ENCODE peak calls at places on chromosomes 11 and 22, in eight cellular contexts. S is IMR-90, B is right lobe of liver, T is ovary, Z is psoas muscle, N is BE2C, L is endodermal cell, I is pancreas. W is an unnamed sample.

GRCh38 chr11:123841189-123841588 is 35.0 kb upstream of the OR6M1 start:
- DNase-seq in S (no peak), B (no peak), T (no peak), Z (no peak), N (no peak), L (no peak), I (no peak), W (peak; percentile 18)

GRCh38 chr22:36817429-36817783 is 571 bp upstream of the PVALB start:
- DNase-seq in S (no peak), B (no peak), T (no peak), Z (no peak), N (no peak), L (peak; percentile 62), I (no peak), W (no peak)

GRCh38 chr11:30322162-30322561 is 742 bp upstream of the ARL14EP start:
- DNase-seq in S (no peak), B (no peak), T (no peak), Z (no peak), N (no peak), L (no peak), I (no peak), W (no peak)

GRCh38 chr11:68525930-68526329 is 65.4 kb downstream of the PPP6R3 start:
- DNase-seq in S (peak; percentile 47), B (no peak), T (no peak), Z (no peak), N (no peak), L (no peak), I (no peak), W (no peak)

GRCh38 chr11:121389651-121390050 is 62.5 kb upstream of the SORL1 start:
- DNase-seq in S (no peak), B (no peak), T (no peak), Z (no peak), N (no peak), L (peak; percentile 63), I (no peak), W (peak; percentile 13)

GRCh38 chr11:103928040-103928555 is 108.3 kb upstream of the DDI1 start:
- DNase-seq in S (no peak), B (no peak), T (no peak), Z (no peak), N (no peak), L (no peak), I (no peak), W (peak; percentile 39)

GRCh38 chr22:36743011-36743410 is 32.9 kb downstream of the IFT27 start:
- DNase-seq in S (no peak), B (no peak), T (no peak), Z (no peak), N (no peak), L (peak; percentile 33), I (no peak), W (no peak)

GRCh38 chr11:81497202-81497804 is 1236.4 kb downstream of the FAM181B start:
- DNase-seq in S (peak; percentile 16), B (no peak), T (no peak), Z (no peak), N (peak; percentile 16), L (peak; percentile 49), I (no peak), W (peak; percentile 27)

GRCh38 chr11:94185387-94186084 is 56.9 kb downstream of the PANX1 start:
- DNase-seq in S (peak; percentile 93), B (no peak), T (no peak), Z (no peak), N (no peak), L (no peak), I (no peak), W (peak; percentile 13)

GRCh38 chr11:127965947-127966668 is 621.2 kb downstream of the ETS1 start:
- DNase-seq in S (peak; percentile 1), B (no peak), T (no peak), Z (no peak), N (no peak), L (no peak), I (no peak), W (peak; percentile 49)

GRCh38 chr11:45025716-45026492 is 75.2 kb upstream of the TP53I11 start:
- DNase-seq in S (peak; percentile 22), B (peak; percentile 64), T (no peak), Z (peak; percentile 85), N (peak; percentile 68), L (peak; percentile 43), I (no peak), W (no peak)

GRCh38 chr11:72781313-72782080 is 12.3 kb downstream of the STARD10 start:
- DNase-seq in S (no peak), B (no peak), T (peak; percentile 59), Z (peak; percentile 67), N (peak; percentile 59), L (peak; percentile 82), I (no peak), W (peak; percentile 67)

DNA sequence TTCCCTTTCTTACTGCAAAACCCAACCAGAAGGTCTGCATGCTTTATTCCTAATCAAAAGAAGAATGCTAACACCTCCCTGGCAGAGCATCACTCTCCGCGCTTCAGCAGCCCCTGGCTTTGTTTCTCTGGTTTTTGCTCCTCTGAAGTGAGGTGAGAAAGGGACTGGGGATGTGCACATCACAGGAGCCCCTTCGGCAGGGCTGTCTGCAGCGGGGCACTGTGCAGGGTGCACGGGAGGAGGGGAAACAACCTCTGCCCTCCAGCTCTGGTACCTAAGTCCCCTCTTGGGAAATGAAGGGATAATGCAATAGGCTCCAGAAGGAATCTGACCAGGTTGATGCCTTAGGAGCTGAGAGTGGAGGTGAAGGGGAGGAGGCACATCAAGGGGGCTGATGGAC is 312.7 kb downstream of the NTM start:
- DNase-seq in S (no peak), B (no peak), T (no peak), Z (no peak), N (no peak), L (no peak), I (no peak), W (no peak)
- H3K27me3 ChIP-seq in S (peaks cover 26% of the 10 kb centered on the region), B (no peaks in the 10 kb centered on the region), T (no peaks in the 10 kb centered on the region), Z (no peaks in the 10 kb centered on the region), N (no peaks in the 10 kb centered on the region), L (peaks cover under 1% of the 10 kb centered on the region), I (no peaks in the 10 kb centered on the region), W (peaks cover 6% of the 10 kb centered on the region)

DNA sequence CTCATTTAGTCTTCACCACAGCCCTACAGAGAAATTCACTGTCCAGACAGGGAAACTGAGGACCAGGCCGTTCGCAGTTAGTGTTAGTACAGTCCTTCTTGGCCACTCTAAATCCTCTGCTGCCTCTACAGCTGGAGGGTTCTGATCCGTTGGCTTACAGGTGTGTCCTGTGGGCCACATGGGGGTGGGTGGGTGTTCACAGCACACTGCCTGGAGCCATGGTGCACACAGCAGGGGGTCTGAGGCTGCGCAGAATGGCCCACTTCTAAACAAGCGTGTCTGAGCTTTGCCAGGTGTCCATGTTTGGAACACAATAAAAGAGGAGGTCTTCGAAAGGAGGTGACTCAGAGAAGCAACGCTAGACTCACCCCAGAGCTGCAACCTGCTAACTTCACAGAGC is 249.0 kb downstream of the ST3GAL4 start:
- DNase-seq in S (no peak), B (no peak), T (no peak), Z (no peak), N (no peak), L (no peak), I (no peak), W (no peak)
- H3K27me3 ChIP-seq in S (no peaks in the 10 kb centered on the region), B (no peaks in the 10 kb centered on the region), T (no peaks in the 10 kb centered on the region), Z (peaks cover 4% of the 10 kb centered on the region), N (no peaks in the 10 kb centered on the region), L (no peaks in the 10 kb centered on the region), I (no peaks in the 10 kb centered on the region), W (peaks cover 100% of the 10 kb centered on the region)

DNA sequence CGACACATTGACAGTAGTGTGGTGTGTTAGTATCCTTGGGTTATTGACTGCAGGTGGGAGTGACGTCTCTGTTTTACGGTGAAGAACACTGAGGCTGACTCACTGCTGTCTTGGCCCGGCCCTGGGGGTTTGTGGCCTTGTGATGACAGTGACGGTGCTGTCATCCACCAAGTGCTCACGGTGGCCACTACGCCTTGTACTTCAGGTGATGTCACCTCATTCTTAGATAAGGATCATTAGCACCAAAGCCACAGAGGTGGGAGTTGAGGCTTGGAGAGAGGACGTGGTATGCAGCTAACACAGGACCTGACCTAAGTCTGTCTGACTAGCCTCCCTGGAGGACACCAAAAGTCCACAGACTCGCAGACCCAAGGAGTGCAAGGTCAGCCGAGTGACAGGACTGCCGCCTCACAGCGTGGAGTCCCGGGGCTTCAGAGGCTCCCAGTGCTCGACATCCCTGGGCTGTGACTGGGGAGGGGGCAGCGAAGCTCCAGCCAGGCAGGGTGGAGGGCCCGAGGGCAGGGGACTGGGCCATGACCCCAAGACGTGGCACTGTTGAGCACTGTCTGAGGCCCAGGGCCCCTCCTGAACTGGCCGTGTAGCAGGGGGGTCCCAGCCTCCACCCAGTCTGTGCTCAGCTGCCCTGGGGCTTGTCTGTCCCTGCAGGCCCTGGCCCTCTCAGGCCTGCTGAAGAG is 56.5 kb downstream of the NAT10 start:
- DNase-seq in S (peak; percentile 20), B (no peak), T (no peak), Z (peak; percentile 16), N (no peak), L (no peak), I (peak; percentile 64), W (no peak)
- H3K27me3 ChIP-seq in S (no peaks in the 10 kb centered on the region), B (no peaks in the 10 kb centered on the region), T (no peaks in the 10 kb centered on the region), Z (no peaks in the 10 kb centered on the region), N (no peaks in the 10 kb centered on the region), L (no peaks in the 10 kb centered on the region), I (no peaks in the 10 kb centered on the region), W (no peaks in the 10 kb centered on the region)

DNA sequence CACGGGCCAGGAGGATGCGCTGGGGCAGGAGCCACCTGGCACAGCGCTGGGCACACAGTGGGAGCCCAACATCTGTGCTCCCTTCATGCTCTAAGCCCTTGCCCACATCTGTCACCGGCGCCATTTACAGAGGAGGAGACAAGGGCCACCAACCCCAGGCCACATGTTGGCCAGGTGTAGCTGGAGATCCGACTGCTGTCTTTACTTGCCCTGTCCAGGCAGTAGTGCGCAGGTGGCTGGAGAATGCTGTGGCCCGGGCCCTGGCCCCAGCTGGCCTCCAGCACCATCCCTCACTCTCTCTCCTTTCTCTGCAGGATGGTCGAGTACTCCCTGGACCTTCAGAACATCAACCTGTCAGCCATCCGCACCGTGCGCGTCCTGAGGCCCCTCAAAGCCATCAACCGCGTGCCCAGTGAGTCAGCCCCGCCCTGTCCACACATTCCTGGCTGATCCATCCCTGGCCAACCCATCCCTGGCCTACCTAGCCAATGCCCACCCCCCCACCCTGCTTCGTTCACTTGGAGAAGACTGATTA is 48.5 kb downstream of the CACNA1I start:
- DNase-seq in S (no peak), B (no peak), T (no peak), Z (no peak), N (no peak), L (no peak), I (no peak), W (no peak)
- H3K27me3 ChIP-seq in S (peaks cover 44% of the 10 kb centered on the region), B (no peaks in the 10 kb centered on the region), T (no peaks in the 10 kb centered on the region), Z (peaks cover 61% of the 10 kb centered on the region), N (no peaks in the 10 kb centered on the region), L (no peaks in the 10 kb centered on the region), I (no peaks in the 10 kb centered on the region), W (no peaks in the 10 kb centered on the region)

DNA sequence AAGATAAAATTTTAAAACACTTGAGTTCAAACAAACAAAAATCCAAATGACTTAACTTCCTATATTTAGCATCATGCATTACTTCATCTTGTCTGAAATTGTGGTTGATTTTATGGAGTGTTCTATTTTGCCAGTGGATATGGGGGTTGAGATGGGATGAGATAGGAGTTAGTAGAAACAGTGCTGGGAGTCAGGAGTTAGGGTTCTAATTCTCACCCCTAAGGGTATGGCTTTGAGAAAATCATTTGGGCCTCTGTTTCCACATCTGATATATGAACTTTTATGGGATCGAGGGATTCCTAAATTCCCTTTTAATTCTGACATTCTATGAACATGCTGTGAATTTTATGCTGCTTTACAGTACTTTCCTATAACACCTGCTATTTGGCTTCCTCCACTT is 5.3 kb upstream of the CALCA start:
- DNase-seq in S (no peak), B (no peak), T (no peak), Z (no peak), N (no peak), L (no peak), I (no peak), W (no peak)
- H3K27me3 ChIP-seq in S (peaks cover 44% of the 10 kb centered on the region), B (peaks cover 15% of the 10 kb centered on the region), T (no peaks in the 10 kb centered on the region), Z (peaks cover 38% of the 10 kb centered on the region), N (peaks cover 39% of the 10 kb centered on the region), L (peaks cover 57% of the 10 kb centered on the region), I (no peaks in the 10 kb centered on the region), W (peaks cover 70% of the 10 kb centered on the region)

GRCh38 chr11:74729397-74729796 is 1.8 kb downstream of the CHRDL2 start:
- DNase-seq in S (no peak), B (no peak), T (no peak), Z (no peak), N (no peak), L (no peak), I (no peak), W (no peak)
- H3K27me3 ChIP-seq in S (peaks cover 57% of the 10 kb centered on the region), B (no peaks in the 10 kb centered on the region), T (no peaks in the 10 kb centered on the region), Z (peaks cover 41% of the 10 kb centered on the region), N (peaks cover 46% of the 10 kb centered on the region), L (peaks cover 72% of the 10 kb centered on the region), I (no peaks in the 10 kb centered on the region), W (peaks cover 76% of the 10 kb centered on the region)

W was measured in cardiac muscle cell.